ENCODE peak calls at places on chromosome 15, in nine cellular contexts. Y is K562, Q is BJ, E is lower lobe of right lung, X is HCT116, G is GM06990, S is esophagus muscularis mucosa, K is fibroblast of lung, Z is right lobe of liver. O is an unnamed sample.
A peak's percentile ranks its signal among the peaks of the same experiment; 100 is the strongest.

GRCh38 chr15:85504739-85505676 is 124.6 kb downstream of the AKAP13 start:
- DNase-seq in Z (no peak), Y (peak; percentile 12), S (no peak), X (peak; percentile 53), Q (no peak), E (no peak), K (peak; percentile 84), G (no peak), O (no peak)

GRCh38 chr15:36469567-36469966 is 109.9 kb upstream of the CDIN1 start:
- DNase-seq in K (peak; percentile 47), Q (no peak), G (no peak), Z (no peak), E (no peak), X (no peak), S (no peak), Y (no peak), O (no peak)

GRCh38 chr15:63054281-63054683 is 11.7 kb downstream of the TPM1 start:
- DNase-seq in G (no peak), Q (no peak), Y (no peak), Z (no peak), K (no peak), S (no peak), X (no peak), E (no peak), O (no peak)

GRCh38 chr15:97692317-97693015 is 268.0 kb upstream of the ARRDC4 start:
- DNase-seq in S (no peak), Y (no peak), G (no peak), Q (no peak), E (no peak), K (no peak), Z (no peak), X (no peak), O (no peak)

GRCh38 chr15:84669726-84670125 is 11.7 kb upstream of the NMB start:
- DNase-seq in Q (no peak), G (no peak), Z (no peak), S (no peak), K (no peak), X (no peak), E (no peak), Y (no peak), O (no peak)

GRCh38 chr15:79037848-79038247 is 52.7 kb downstream of the RASGRF1 start:
- DNase-seq in K (no peak), Q (no peak), E (no peak), G (no peak), S (no peak), Z (no peak), Y (no peak), X (no peak), O (no peak)

GRCh38 chr15:25345943-25346342 is 92.9 kb downstream of the UBE3A start:
- DNase-seq in Z (no peak), G (no peak), S (no peak), X (no peak), Q (no peak), E (no peak), K (peak; percentile 15), Y (no peak), O (no peak)

GRCh38 chr15:63035253-63035652 is 7.3 kb upstream of the TPM1 start:
- DNase-seq in E (no peak), K (no peak), Q (no peak), X (no peak), Y (no peak), S (no peak), Z (no peak), G (no peak), O (no peak)

GRCh38 chr15:30001592-30001991 is 81.2 kb upstream of the GOLGA8J start:
- DNase-seq in Y (no peak), S (no peak), Q (no peak), K (no peak), G (no peak), Z (no peak), E (no peak), X (no peak), O (no peak)

GRCh38 chr15:42919794-42920280 is 741 bp downstream of the TTBK2 start:
- DNase-seq in G (no peak), Q (no peak), S (no peak), X (no peak), E (no peak), K (peak; percentile 23), Z (no peak), Y (no peak), O (no peak)

GRCh38 chr15:51647128-51647562 is 24.6 kb upstream of the DMXL2 start:
- DNase-seq in X (no peak), Z (no peak), K (peak; percentile 59), G (no peak), Q (no peak), S (no peak), Y (peak; percentile 83), E (peak; percentile 65), O (no peak)

GRCh38 chr15:30918366-30918765 is 14.7 kb downstream of the FAN1 start:
- DNase-seq in E (no peak), Y (no peak), G (no peak), S (no peak), Z (no peak), X (no peak), K (no peak), Q (no peak), O (no peak)

GRCh38 chr15:26864664-26865191 is 2.1 kb upstream of the GABRA5 start:
- DNase-seq in X (no peak), Y (peak; percentile 44), Z (no peak), S (peak; percentile 68), Q (no peak), G (no peak), E (no peak), K (peak; percentile 58), O (no peak)

GRCh38 chr15:87369269-87369668 is 887.3 kb downstream of the NTRK3 start:
- DNase-seq in E (no peak), Y (no peak), G (no peak), S (no peak), Z (no peak), X (no peak), Q (peak; percentile 85), K (peak; percentile 81), O (no peak)

GRCh38 chr15:29090617-29091466 is 178.8 kb downstream of the NSMCE3 start:
- DNase-seq in K (peak; percentile 28), X (peak; percentile 12), G (no peak), S (no peak), E (no peak), Z (no peak), Y (peak; percentile 71), Q (no peak), O (no peak)

GRCh38 chr15:50542051-50542450 is 4.4 kb downstream of the USP50 start:
- DNase-seq in G (no peak), Y (no peak), X (no peak), E (no peak), Q (peak; percentile 87), S (no peak), Z (no peak), K (peak; percentile 67), O (no peak)

GRCh38 chr15:31934821-31935220 is 95.5 kb upstream of the CHRNA7 start:
- DNase-seq in Z (no peak), X (no peak), K (no peak), Q (no peak), Y (no peak), E (no peak), G (no peak), S (no peak), O (no peak)

DNA sequence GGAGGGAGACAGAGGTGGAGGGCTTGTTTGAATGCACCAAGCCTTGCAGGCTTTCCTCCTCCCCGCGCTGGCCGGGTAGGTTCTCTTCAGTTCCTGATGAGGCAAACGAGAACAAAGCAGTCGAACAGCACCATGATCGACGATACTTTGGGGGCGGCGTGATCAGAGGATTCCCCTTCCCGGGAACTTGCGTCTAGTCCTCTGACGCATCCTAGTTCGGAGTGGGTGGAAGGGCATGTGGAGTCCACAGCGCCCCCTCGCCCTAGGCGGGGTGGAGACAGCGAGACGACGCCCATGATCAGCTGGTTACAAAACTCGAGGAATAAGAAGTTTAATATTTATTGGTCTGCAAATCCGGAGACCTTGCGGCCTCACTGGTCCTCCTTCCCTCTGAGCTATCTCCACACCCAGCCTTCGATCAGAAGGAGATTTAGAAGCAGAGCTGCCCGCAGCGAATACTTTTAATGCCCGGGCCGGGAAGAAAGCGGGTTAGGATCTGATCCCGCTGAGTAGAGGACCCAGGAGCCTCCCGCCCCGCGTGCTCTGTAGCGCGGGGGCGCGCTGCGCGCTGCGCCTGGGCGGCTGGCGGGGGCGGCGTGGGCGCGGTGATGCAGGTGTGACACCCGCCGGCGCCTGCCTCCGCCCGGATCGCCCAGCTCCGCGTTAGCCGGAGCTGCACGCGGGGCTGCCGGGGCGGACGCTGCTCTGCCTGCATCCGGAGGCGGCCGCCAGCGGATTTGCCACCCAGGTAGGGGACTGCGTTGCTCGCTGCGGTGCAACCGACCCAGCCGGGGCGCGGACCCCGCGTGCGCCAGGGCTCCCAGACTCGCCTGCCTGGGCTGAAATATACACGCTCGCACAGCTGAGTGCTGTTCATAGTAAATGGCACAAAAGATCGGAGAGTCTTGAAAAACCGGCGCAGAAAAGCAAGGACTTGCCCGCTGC is at the start of gene SV2B:
- DNase-seq in E (no peak), S (peak; percentile 90), X (no peak), K (peak; percentile 45), Z (no peak), Y (no peak), G (peak; percentile 70), Q (no peak), O (no peak)
- H3K27me3 ChIP-seq in E (peaks cover 74% of the 10 kb centered on the region), S (peaks cover 15% of the 10 kb centered on the region), X (peaks cover 55% of the 10 kb centered on the region), K (peaks cover 15% of the 10 kb centered on the region), Z (peaks cover 16% of the 10 kb centered on the region), Y (peaks cover 48% of the 10 kb centered on the region), G (no peaks in the 10 kb centered on the region), Q (peaks cover 20% of the 10 kb centered on the region), O (peaks cover 50% of the 10 kb centered on the region)

DNA sequence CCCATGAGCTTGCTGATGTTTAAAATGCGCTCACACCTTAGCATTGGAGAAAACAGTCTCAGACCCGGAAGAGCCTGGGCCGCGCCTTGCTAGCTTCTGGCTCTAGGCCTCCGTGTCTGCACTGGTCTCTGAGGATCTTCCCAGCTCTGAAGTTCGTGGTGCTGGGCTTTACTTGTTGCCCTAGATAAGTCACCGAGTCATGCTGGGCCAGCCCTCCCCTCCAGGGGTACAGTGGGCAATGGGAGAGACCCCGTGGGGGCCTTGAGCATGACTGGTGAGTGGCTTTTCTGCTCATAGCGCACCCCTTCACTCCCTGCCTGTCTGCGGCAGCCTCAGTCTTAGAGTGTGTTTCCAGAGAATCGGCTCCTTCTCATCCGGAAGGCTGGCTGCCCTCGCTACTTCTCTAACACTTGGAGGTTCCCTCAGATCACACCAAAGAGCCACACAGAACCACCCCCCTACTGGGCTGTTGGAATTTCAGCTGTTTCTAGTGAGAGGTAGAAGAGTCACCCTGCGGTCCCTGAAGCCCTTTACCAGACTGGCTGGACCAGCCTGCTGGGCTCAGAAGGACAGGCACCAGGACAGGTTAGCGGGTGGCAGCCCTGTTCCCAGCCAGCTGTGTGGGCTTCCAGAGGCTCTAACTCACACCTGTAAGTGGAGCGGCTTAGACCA is 17.7 kb downstream of the ALDH1A3 start:
- DNase-seq in Q (no peak), S (no peak), Z (no peak), K (no peak), X (no peak), G (no peak), E (no peak), Y (no peak), O (no peak)
- H3K36me3 ChIP-seq in Q (no peaks in the 10 kb centered on the region), S (no peaks in the 10 kb centered on the region), Z (no peaks in the 10 kb centered on the region), K (no peaks in the 10 kb centered on the region), X (peaks cover 95% of the 10 kb centered on the region), G (no peaks in the 10 kb centered on the region), E (no peaks in the 10 kb centered on the region), Y (no peaks in the 10 kb centered on the region), O (peaks cover 14% of the 10 kb centered on the region)

GRCh38 chr15:89377042-89377841 is 42.6 kb upstream of the POLG start:
- DNase-seq in Q (no peak), K (no peak), X (no peak), Z (no peak), S (no peak), Y (no peak), G (no peak), E (no peak), O (no peak)
- H3K27me3 ChIP-seq in Q (peaks cover 73% of the 10 kb centered on the region), K (peaks cover 67% of the 10 kb centered on the region), X (peaks cover 3% of the 10 kb centered on the region), Z (peaks cover 41% of the 10 kb centered on the region), S (peaks cover 57% of the 10 kb centered on the region), Y (peaks cover 68% of the 10 kb centered on the region), G (peaks cover 6% of the 10 kb centered on the region), E (peaks cover 93% of the 10 kb centered on the region), O (peaks cover 2% of the 10 kb centered on the region)

GRCh38 chr15:68186671-68187397 is 18.3 kb downstream of the CALML4 start:
- DNase-seq in K (peak; percentile 89), E (no peak), Q (peak; percentile 22), G (no peak), Z (no peak), Y (no peak), S (no peak), X (no peak), O (no peak)
- H3K36me3 ChIP-seq in K (peaks cover 1% of the 10 kb centered on the region), E (peaks cover 88% of the 10 kb centered on the region), Q (peaks cover 4% of the 10 kb centered on the region), G (peaks cover 8% of the 10 kb centered on the region), Z (no peaks in the 10 kb centered on the region), Y (peaks cover 87% of the 10 kb centered on the region), S (peaks cover 45% of the 10 kb centered on the region), X (peaks cover 20% of the 10 kb centered on the region), O (peaks cover 39% of the 10 kb centered on the region)